ENCODE peak calls at places on chromosome 2, in four cellular contexts. F, C, U and I are unnamed samples.

GRCh38 chr2:23066701-23067100 is 318.3 kb upstream of the KLHL29 start:
- DNase-seq in U (no peak), C (no peak), F (no peak), I (no peak)

GRCh38 chr2:112884869-112885502 is 26.0 kb upstream of the IL37 start:
- DNase-seq in F (no peak), U (peak; percentile 15), C (peak; percentile 80), I (peak; percentile 81)

GRCh38 chr2:42793314-42794270 is 1.2 kb upstream of the HAAO start:
- DNase-seq in C (peak; percentile 48), F (no peak), U (peak; percentile 2), I (no peak)

GRCh38 chr2:27370816-27371620 is 602 bp downstream of the SNX17 start:
- DNase-seq in C (peak; percentile 54), U (peak; percentile 21), F (no peak), I (peak; percentile 38)

GRCh38 chr2:16124881-16125613 is 184.7 kb downstream of the MYCN start:
- DNase-seq in U (no peak), F (no peak), C (no peak), I (no peak)

GRCh38 chr2:241052677-241053360 is 49.3 kb downstream of the MTERF4 start:
- DNase-seq in C (no peak), F (no peak), U (no peak), I (no peak)

GRCh38 chr2:187497858-187498463 is 49.9 kb upstream of the CALCRL start:
- DNase-seq in C (no peak), U (no peak), F (no peak), I (no peak)

GRCh38 chr2:196268538-196269338 is 97.4 kb upstream of the STK17B start:
- DNase-seq in F (no peak), U (no peak), C (no peak), I (peak; percentile 53)

GRCh38 chr2:240514631-240515030 is 43.2 kb downstream of the ANKMY1 start:
- DNase-seq in C (no peak), U (no peak), F (no peak), I (no peak)

DNA sequence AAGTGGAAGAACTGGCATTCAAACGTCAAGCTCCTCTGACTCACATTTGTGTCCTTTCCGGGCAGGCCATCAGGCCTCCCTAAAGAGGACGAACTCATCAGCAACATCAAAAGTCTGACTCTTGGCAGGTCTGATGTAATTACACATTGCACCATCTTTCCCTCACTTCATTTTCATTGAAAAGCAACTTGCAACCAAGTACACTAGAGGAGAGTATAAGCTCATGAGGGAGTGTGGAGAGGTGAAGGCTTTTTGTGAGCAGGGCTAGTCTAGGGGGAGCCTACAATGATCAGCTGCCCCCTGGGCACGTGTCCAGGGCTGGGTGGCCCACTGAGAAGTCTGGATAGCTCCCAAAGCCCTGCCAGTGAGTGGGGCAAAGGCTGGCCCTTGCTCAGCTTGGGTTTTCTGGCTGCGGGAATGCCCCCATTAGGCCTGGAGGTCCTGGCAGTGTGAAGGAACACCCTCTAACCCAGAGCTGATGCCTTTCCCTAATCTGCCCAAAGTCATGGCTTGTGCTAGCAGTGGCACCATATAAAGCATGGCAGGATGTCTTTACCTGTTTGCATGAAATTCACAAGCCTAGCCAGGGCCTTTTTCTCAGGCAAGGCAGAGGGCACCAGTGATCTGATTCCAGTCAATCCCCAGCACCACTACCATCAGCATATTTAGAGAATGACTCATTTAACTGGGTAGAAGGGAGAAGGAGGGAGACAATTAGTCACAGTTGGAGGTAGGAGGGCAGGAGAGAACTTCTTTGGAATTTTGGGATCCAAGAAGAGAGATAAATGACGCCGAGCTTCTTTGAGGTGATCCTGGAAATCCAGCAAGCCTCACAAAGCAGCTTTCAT is 8.5 kb upstream of the DAW1 start:
- DNase-seq in U (peak; percentile 84), F (no peak), C (no peak), I (no peak)
- TF ChIP-seq CTCF in U (peak; percentile 26), F (no peak), C (peak; percentile 5), I (no peak)

GRCh38 chr2:14944562-14945346 is 312.2 kb downstream of the LRATD1 start:
- DNase-seq in F (no peak), C (no peak), U (peak; percentile 8), I (no peak)
- TF ChIP-seq CTCF in F (no peak), C (peak; percentile 1), U (peak; percentile 52), I (no peak)

GRCh38 chr2:109489296-109489695 is 124.5 kb downstream of the SEPTIN10 start:
- DNase-seq in F (no peak), U (no peak), C (no peak), I (no peak)

GRCh38 chr2:109487871-109488655 is 125.7 kb downstream of the SEPTIN10 start:
- DNase-seq in C (no peak), F (no peak), U (no peak), I (no peak)

GRCh38 chr2:109486711-109487130 is 127.0 kb downstream of the SEPTIN10 start:
- DNase-seq in C (no peak), F (no peak), U (no peak), I (no peak)

GRCh38 chr2:109482371-109482841 is 131.4 kb downstream of the SEPTIN10 start:
- DNase-seq in C (no peak), U (no peak), F (no peak), I (no peak)

GRCh38 chr2:109487237-109487869 is 126.4 kb downstream of the SEPTIN10 start:
- DNase-seq in F (no peak), C (no peak), U (peak; percentile 78), I (no peak)
- TF ChIP-seq CTCF in F (no peak), C (no peak), U (peak; percentile 41), I (no peak)

GRCh38 chr2:104444392-104444791 is 409.5 kb upstream of the POU3F3 start:
- DNase-seq in F (no peak), C (no peak), U (no peak), I (no peak)

GRCh38 chr2:104452558-104452957 is 401.4 kb upstream of the POU3F3 start:
- DNase-seq in C (no peak), F (no peak), U (no peak), I (no peak)

GRCh38 chr2:104444840-104445239 is 409.1 kb upstream of the POU3F3 start:
- DNase-seq in F (no peak), U (no peak), C (no peak), I (no peak)

GRCh38 chr2:104448661-104449410 is 405.1 kb upstream of the POU3F3 start:
- DNase-seq in U (no peak), C (no peak), F (no peak), I (no peak)

GRCh38 chr2:104447831-104448434 is 406.0 kb upstream of the POU3F3 start:
- DNase-seq in F (no peak), U (no peak), C (no peak), I (no peak)
- TF ChIP-seq CTCF in F (peak; percentile 12), U (no peak), C (no peak), I (no peak)

GRCh38 chr2:217090024-217090473 is 230.2 kb upstream of the TNP1 start:
- DNase-seq in U (no peak), F (no peak), C (peak; percentile 74), I (peak; percentile 49)

GRCh38 chr2:217091531-217091930 is 231.7 kb upstream of the TNP1 start:
- DNase-seq in C (no peak), F (no peak), U (no peak), I (no peak)

GRCh38 chr2:217090884-217091283 is 231.0 kb upstream of the TNP1 start:
- DNase-seq in C (no peak), F (no peak), U (no peak), I (no peak)

GRCh38 chr2:217086038-217086522 is 226.2 kb upstream of the TNP1 start:
- DNase-seq in C (no peak), U (peak; percentile 42), F (no peak), I (peak; percentile 54)

DNA sequence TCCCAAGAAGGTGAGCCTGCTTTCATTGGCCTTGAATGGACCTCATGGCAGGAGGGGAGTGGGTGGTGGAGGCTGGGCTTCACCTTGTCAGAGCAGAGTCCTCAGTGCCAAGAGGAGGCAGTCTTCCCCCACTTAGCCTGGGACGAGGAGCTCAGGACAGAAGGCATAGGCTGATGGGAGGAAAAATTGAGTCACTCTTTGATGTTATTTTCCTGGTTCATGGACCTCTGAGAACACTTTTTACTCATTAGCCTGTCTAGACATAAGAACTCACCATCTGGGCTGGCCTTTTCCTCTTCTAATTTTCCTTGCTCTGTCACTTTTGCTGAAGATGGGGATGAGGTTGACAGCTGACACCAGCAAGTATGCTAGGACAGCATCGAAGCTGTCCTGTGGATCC is 225.7 kb upstream of the TNP1 start:
- DNase-seq in C (no peak), F (no peak), U (no peak), I (no peak)
- TF ChIP-seq CTCF in C (peak; percentile 24), F (no peak), U (peak; percentile 49), I (no peak)

GRCh38 chr2:170845343-170845742 is 28.7 kb downstream of the GAD1 start:
- DNase-seq in C (no peak), U (no peak), F (no peak), I (peak; percentile 51)
- TF ChIP-seq CTCF in C (peak; percentile 32), U (peak; percentile 29), F (no peak), I (peak; percentile 28)

GRCh38 chr2:177758591-177759371 is 313.8 kb downstream of the PDE11A start:
- DNase-seq in U (peak; percentile 32), C (no peak), F (no peak), I (peak; percentile 4)
- TF ChIP-seq CTCF in U (peak; percentile 72), C (no peak), F (peak; percentile 48), I (no peak)